ENCODE peak calls at places on chromosomes 13 and 19, in eight cellular contexts. G is astrocyte, B is transverse colon, M is mammary epithelial cell, V is pancreas, J is adrenal gland, Y is kidney, A is osteoblast. U is an unnamed sample.
A peak's percentile ranks its signal among the peaks of the same experiment; 100 is the strongest.

GRCh38 chr19:41617941-41618730 is 8.7 kb downstream of the CEACAM4 start:
- DNase-seq in V (no peak), Y (no peak), G (no peak), M (no peak), A (no peak), J (no peak), B (no peak), U (no peak)

GRCh38 chr13:32746474-32746873 is 160.2 kb downstream of the PDS5B start:
- DNase-seq in G (peak; percentile 81), J (no peak), A (no peak), B (no peak), M (no peak), Y (no peak), V (no peak), U (no peak)

GRCh38 chr13:27450921-27451461 is 627 bp upstream of the MTIF3 start:
- DNase-seq in A (peak; percentile 85), M (peak; percentile 75), Y (peak; percentile 82), B (peak; percentile 49), V (peak; percentile 57), J (peak; percentile 34), G (peak; percentile 60), U (peak; percentile 63)

GRCh38 chr19:48102870-48103751 is 7.5 kb downstream of the PLA2G4C start:
- DNase-seq in J (no peak), A (peak; percentile 94), V (no peak), M (peak; percentile 66), B (peak; percentile 27), Y (no peak), G (peak; percentile 59), U (peak; percentile 61)

GRCh38 chr19:48630289-48631036 is 6.7 kb downstream of the DBP start:
- DNase-seq in G (no peak), M (no peak), J (peak; percentile 96), V (no peak), B (peak; percentile 82), A (peak; percentile 83), Y (peak; percentile 92), U (no peak)

GRCh38 chr13:95182570-95183285 is 118.5 kb downstream of the ABCC4 start:
- DNase-seq in Y (no peak), V (no peak), B (no peak), A (no peak), M (no peak), J (no peak), G (no peak), U (no peak)

GRCh38 chr13:44899967-44900366 is 89.3 kb downstream of the NUFIP1 start:
- DNase-seq in V (no peak), G (no peak), A (no peak), B (no peak), J (no peak), M (no peak), Y (no peak), U (no peak)

GRCh38 chr13:97257800-97258799 is 36.0 kb downstream of the MBNL2 start:
- DNase-seq in Y (peak; percentile 89), V (peak; percentile 86), G (peak; percentile 96), J (peak; percentile 90), A (peak; percentile 86), M (peak; percentile 79), B (no peak), U (peak; percentile 86)

GRCh38 chr19:17125728-17126677 is 50.4 kb downstream of the MYO9B start:
- DNase-seq in M (no peak), B (peak; percentile 68), J (peak; percentile 61), V (no peak), G (no peak), A (peak; percentile 82), Y (peak; percentile 79), U (no peak)

GRCh38 chr19:10001899-10002298 is 8.4 kb downstream of the COL5A3 start:
- DNase-seq in G (no peak), B (peak; percentile 76), V (peak; percentile 43), Y (no peak), A (peak; percentile 80), J (peak; percentile 75), M (no peak), U (peak; percentile 47)

GRCh38 chr19:1042689-1043511 is 3.0 kb downstream of the ABCA7 start:
- DNase-seq in Y (no peak), A (peak; percentile 94), G (no peak), J (no peak), M (no peak), V (peak; percentile 33), B (peak; percentile 76), U (no peak)

DNA sequence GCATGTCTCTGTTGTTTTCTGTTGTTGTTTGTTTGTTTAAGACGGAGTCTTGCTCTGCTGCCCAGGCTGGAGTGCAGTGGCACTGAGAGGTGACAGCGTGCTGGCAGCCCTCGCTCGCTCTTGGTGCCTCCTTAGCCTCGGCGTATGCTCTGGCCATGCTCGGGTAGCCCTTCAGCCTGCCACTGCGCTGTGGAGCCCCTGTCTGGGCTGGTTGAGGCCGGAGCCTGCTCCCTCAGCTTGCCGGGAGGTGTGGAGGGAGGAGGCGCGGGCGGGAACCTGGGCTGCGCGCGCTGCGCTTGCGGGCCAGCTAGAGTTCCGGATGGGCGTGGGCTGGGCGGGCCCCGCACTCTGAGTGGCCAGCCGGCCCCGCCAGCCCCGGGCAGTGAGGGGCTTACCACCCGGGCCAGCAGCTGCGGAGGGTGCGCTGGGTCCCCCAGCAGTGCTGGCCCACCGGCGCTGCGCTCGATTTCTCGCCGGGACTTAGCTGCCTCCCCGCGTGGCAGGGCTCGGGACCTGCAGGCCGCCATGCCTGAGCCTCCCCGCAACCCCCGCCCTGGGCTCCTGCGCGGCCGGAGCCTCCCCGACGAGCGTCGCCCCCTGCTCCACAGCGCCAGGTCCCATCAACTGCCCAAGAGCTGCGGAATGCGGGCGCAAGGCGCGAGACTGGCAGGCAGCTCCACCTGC is 6.6 kb upstream of the ZNF329 start:
- DNase-seq in G (no peak), Y (no peak), M (no peak), B (no peak), V (no peak), J (no peak), A (no peak), U (no peak)
- H3K9me3 ChIP-seq in G (peaks cover 7% of the 10 kb centered on the region), Y (peaks cover 3% of the 10 kb centered on the region), M (peaks cover 21% of the 10 kb centered on the region), B (peaks cover 10% of the 10 kb centered on the region), V (no peaks in the 10 kb centered on the region), J (no peaks in the 10 kb centered on the region), A (peaks cover 3% of the 10 kb centered on the region), U (peaks cover 69% of the 10 kb centered on the region)

GRCh38 chr13:41196620-41197019 is 2.3 kb upstream of the KBTBD7 start:
- DNase-seq in A (no peak), B (no peak), M (peak; percentile 35), V (no peak), Y (no peak), G (no peak), J (no peak), U (no peak)
- TF ChIP-seq CTCF in A (peak; percentile 56), B (no peak), M (peak; percentile 69), V (no peak), Y (no peak), G (no peak), J (no peak), U (peak; percentile 24)

GRCh38 chr19:28283592-28283991 is 929.4 kb downstream of the UQCRFS1 start:
- DNase-seq in B (no peak), V (no peak), J (no peak), G (no peak), A (no peak), Y (no peak), M (no peak), U (no peak)

GRCh38 chr19:28285917-28286316 is 927.0 kb downstream of the UQCRFS1 start:
- DNase-seq in A (no peak), G (no peak), V (no peak), J (no peak), Y (no peak), M (no peak), B (no peak), U (no peak)

GRCh38 chr19:28281676-28282075 is 931.3 kb downstream of the UQCRFS1 start:
- DNase-seq in M (no peak), J (no peak), A (no peak), G (no peak), B (no peak), V (no peak), Y (no peak), U (no peak)

GRCh38 chr19:28285078-28285477 is 927.9 kb downstream of the UQCRFS1 start:
- DNase-seq in Y (no peak), G (no peak), B (no peak), J (no peak), M (no peak), A (no peak), V (no peak), U (no peak)

DNA sequence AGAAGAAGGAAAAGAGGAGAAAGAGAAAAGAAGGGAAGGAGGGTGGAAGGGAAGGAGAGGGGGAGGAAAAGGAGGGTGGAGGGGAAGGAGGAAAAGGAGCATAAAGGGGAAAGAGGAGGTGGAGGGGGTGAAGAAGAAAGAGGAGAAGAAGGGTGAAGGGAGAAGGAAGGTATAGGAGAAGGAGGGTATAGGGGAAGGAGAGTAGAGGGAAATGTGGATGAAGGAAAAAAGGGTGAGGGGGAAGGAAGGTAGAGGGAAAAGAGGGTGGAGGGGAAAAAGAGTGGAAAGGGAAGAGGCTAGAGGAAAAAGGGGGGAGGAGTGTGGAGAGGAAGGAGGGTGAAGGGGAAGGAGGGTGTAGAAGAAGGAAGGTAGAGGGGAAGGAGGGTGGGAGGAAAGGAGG is 928.6 kb downstream of the UQCRFS1 start:
- DNase-seq in A (no peak), J (no peak), G (no peak), Y (no peak), M (no peak), B (no peak), V (no peak), U (no peak)
- H3K9me3 ChIP-seq in A (no peaks in the 10 kb centered on the region), J (no peaks in the 10 kb centered on the region), G (no peaks in the 10 kb centered on the region), Y (no peaks in the 10 kb centered on the region), M (no peaks in the 10 kb centered on the region), B (no peaks in the 10 kb centered on the region), V (no peaks in the 10 kb centered on the region), U (no peaks in the 10 kb centered on the region)

GRCh38 chr13:66714795-66715194 is 515.3 kb downstream of the PCDH9 start:
- DNase-seq in J (no peak), V (no peak), M (no peak), Y (no peak), A (peak; percentile 64), B (no peak), G (no peak), U (no peak)
- TF ChIP-seq CTCF in J (no peak), V (no peak), M (peak; percentile 32), Y (no peak), A (peak; percentile 42), B (no peak), G (no peak), U (no peak)

DNA sequence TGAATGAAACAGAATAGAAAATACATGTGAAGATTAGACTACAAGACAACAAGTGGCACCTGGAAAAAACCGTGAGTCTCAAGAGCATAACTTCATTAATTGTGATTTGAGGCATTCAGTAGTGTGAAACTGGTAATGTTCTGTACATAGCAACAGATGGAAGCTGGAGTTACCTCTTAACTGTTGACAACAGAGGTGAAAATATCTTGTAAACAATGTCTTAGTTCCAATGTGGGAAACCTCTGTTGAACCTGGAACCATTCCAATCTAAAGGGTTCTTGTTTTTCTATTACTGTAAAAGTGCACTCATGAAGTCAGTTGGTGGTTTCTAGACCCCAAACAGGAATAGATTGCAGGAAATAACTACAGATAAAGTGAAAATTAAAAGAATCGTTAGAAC is 728.4 kb downstream of the SLITRK1 start:
- DNase-seq in G (no peak), V (no peak), M (no peak), B (no peak), Y (no peak), A (no peak), J (no peak), U (no peak)
- H3K9me3 ChIP-seq in G (no peaks in the 10 kb centered on the region), V (no peaks in the 10 kb centered on the region), M (no peaks in the 10 kb centered on the region), B (no peaks in the 10 kb centered on the region), Y (no peaks in the 10 kb centered on the region), A (peaks cover 2% of the 10 kb centered on the region), J (no peaks in the 10 kb centered on the region), U (no peaks in the 10 kb centered on the region)

GRCh38 chr13:114112826-114113322 is 19.5 kb downstream of the RASA3 start:
- DNase-seq in A (peak; percentile 29), B (peak; percentile 3), V (no peak), G (no peak), Y (no peak), M (no peak), J (no peak), U (peak; percentile 22)
- TF ChIP-seq CTCF in A (no peak), B (no peak), V (no peak), G (no peak), Y (no peak), M (no peak), J (no peak), U (no peak)